ENCODE peak calls at places on chromosomes 7 and 10, in five cellular contexts. V, J, U, E and F are unnamed samples.

GRCh38 chr10:93874309-93875031 is 19.3 kb upstream of the SLC35G1 start:
- DNase-seq in V (no peak), J (no peak), U (no peak), E (no peak), F (no peak)

GRCh38 chr7:68537228-68538071 is 1060.8 kb upstream of the AUTS2 start:
- DNase-seq in V (no peak), J (no peak), U (no peak), E (no peak), F (no peak)

GRCh38 chr7:96300981-96301380 is 20.9 kb downstream of the SLC25A13 start:
- DNase-seq in V (no peak), J (no peak), U (no peak), E (no peak), F (no peak)

GRCh38 chr7:149753370-149754233 is 19.8 kb downstream of the ZNF467 start:
- DNase-seq in V (peak), J (no peak), U (no peak), E (no peak), F (no peak)

GRCh38 chr7:141073173-141073640 is 657 bp upstream of the TMEM178B start:
- DNase-seq in V (no peak), J (no peak), U (peak), E (no peak), F (peak)

GRCh38 chr10:84626688-84627087 is 298.3 kb downstream of the CCSER2 start:
- DNase-seq in V (no peak), J (no peak), U (no peak), E (no peak), F (no peak)

GRCh38 chr10:97851341-97852001 is 1.8 kb downstream of the GOLGA7B start:
- DNase-seq in V (no peak), J (no peak), U (no peak), E (peak), F (no peak)

GRCh38 chr10:70355234-70356021 is 27.0 kb downstream of the LRRC20 start:
- DNase-seq in V (no peak), J (no peak), U (peak), E (no peak), F (peak)

GRCh38 chr10:103934308-103934707 is 16.3 kb upstream of the STN1 start:
- DNase-seq in V (no peak), J (no peak), U (no peak), E (no peak), F (no peak)

GRCh38 chr10:13613519-13613918 is 26.8 kb downstream of the PRPF18 start:
- DNase-seq in V (peak), J (no peak), U (no peak), E (no peak), F (no peak)

GRCh38 chr10:63763744-63764143 is 242.5 kb downstream of the REEP3 start:
- DNase-seq in V (no peak), J (no peak), U (no peak), E (no peak), F (no peak)

GRCh38 chr7:139727151-139727705 is 50.6 kb downstream of the HIPK2 start:
- DNase-seq in V (no peak), J (no peak), U (no peak), E (no peak), F (no peak)

GRCh38 chr10:106147050-106147449 is 1017.5 kb downstream of the SORCS1 start:
- DNase-seq in V (no peak), J (no peak), U (no peak), E (no peak), F (no peak)

GRCh38 chr7:153576096-153576495 is 476.1 kb upstream of the DPP6 start:
- DNase-seq in V (no peak), J (no peak), U (no peak), E (no peak), F (no peak)

GRCh38 chr7:23260371-23260770 is 13.8 kb downstream of the GPNMB start:
- DNase-seq in V (no peak), J (no peak), U (no peak), E (no peak), F (no peak)

GRCh38 chr10:82874671-82875070 is 999.7 kb downstream of the NRG3 start:
- DNase-seq in V (no peak), J (no peak), U (no peak), E (no peak), F (no peak)

GRCh38 chr7:69599211-69599878 is 1.1 kb downstream of the AUTS2 start:
- DNase-seq in V (no peak), J (no peak), U (peak), E (no peak), F (peak)

GRCh38 chr10:110546077-110546476 is 21.4 kb upstream of the SMC3 start:
- DNase-seq in V (no peak), J (no peak), U (no peak), E (no peak), F (no peak)

GRCh38 chr10:15144788-15145187 is 23.7 kb downstream of the NMT2 start:
- DNase-seq in V (no peak), J (no peak), U (no peak), E (no peak), F (no peak)

GRCh38 chr7:114944742-114945625 is 23.1 kb downstream of the MDFIC start:
- DNase-seq in V (no peak), J (peak), U (no peak), E (no peak), F (no peak)

GRCh38 chr7:100444311-100445278 is 8.3 kb upstream of the PPP1R35 start:
- DNase-seq in V (no peak), J (peak), U (peak), E (no peak), F (no peak)